ENCODE peak calls at places on chromosomes 13 and 19, in four cellular contexts. S, N, T and Q are unnamed samples.

GRCh38 chr19:12838182-12838890 is at the start of gene MAST1:
- DNase-seq in N (peak), T (no peak), S (peak), Q (no peak)

GRCh38 chr13:99267927-99268326 is 9.7 kb upstream of the GPR18 start:
- DNase-seq in N (no peak), T (no peak), S (no peak), Q (no peak)

GRCh38 chr13:51585234-51585672 is 991 bp downstream of the WDFY2 start:
- DNase-seq in T (no peak), S (peak), N (peak), Q (no peak)

GRCh38 chr13:32983058-32983457 is 33.2 kb upstream of the KL start:
- DNase-seq in T (no peak), S (no peak), N (no peak), Q (no peak)

GRCh38 chr13:88622362-88622973 is 951.3 kb downstream of the SLITRK5 start:
- DNase-seq in T (no peak), S (no peak), N (no peak), Q (no peak)

GRCh38 chr19:571127-571974 is 1.0 kb upstream of the BSG start:
- DNase-seq in S (no peak), N (peak), T (no peak), Q (no peak)

GRCh38 chr13:41917641-41918040 is 43.3 kb downstream of the VWA8 start:
- DNase-seq in S (peak), N (peak), T (no peak), Q (peak)

GRCh38 chr19:16660763-16661479 is at the start of gene TMEM38A:
- DNase-seq in N (peak), T (peak), S (no peak), Q (no peak)

GRCh38 chr19:28074773-28075172 is 1138.2 kb downstream of the UQCRFS1 start:
- DNase-seq in T (no peak), S (no peak), N (no peak), Q (no peak)

GRCh38 chr13:112821340-112822055 is 131.7 kb downstream of the ATP11A start:
- DNase-seq in N (peak), T (no peak), S (no peak), Q (no peak)

DNA sequence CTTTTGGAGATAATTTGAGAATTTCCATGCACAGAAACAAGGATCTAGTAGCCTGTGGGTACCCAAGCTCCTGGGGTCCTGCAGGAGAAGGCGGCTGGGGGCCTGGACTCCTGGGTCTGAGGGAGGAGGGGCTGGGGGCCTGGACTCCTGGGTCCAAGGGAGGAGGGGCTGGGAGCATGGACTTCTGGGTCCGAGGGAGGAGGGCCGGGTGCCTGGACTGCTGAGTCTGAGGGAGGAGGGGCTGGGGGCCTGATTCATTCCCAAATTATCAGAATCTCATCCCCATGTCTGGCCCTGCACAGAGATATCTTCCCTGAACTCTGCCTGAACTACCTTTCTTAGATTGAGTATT is 520 bp upstream of the RDH13 start:
- DNase-seq in N (no peak), S (no peak), T (no peak), Q (no peak)
- H3K4me3 ChIP-seq in N (peak), S (no peak), T (peak), Q (no peak)

GRCh38 chr13:110258876-110259631 is 47.9 kb downstream of the COL4A1 start:
- DNase-seq in S (no peak), T (no peak), N (no peak), Q (no peak)
- TF ChIP-seq CTCF in S (no peak), T (no peak), N (no peak), Q (no peak)

DNA sequence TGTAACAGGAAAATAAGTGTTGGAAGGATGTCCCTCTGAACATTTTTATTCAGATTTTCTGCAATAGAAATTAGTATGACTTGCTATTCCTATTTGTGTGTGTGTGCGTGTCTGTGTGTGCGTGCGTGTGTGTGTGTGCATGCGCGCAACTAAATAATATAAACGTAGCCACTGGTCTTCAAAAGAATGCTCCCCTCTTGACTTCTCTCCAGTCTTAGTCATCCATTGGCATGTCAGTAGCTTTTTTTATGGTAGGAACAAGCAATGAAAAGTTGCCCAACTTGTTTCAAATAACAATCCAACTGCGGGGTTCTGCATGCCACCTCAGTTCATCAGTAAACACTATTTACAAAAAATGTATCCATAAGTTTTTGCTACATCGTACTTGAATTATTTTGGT is 249.6 kb downstream of the GPC6 start:
- DNase-seq in T (no peak), N (peak), S (peak), Q (peak)
- H3K4me3 ChIP-seq in T (no peak), N (no peak), S (no peak), Q (no peak)

GRCh38 chr19:44845286-44845611 is 848 bp upstream of the NECTIN2 start:
- DNase-seq in T (no peak), S (no peak), N (no peak), Q (no peak)

GRCh38 chr19:44847144-44848035 is 1.3 kb downstream of the NECTIN2 start:
- DNase-seq in T (peak), N (peak), S (peak), Q (no peak)

GRCh38 chr19:44848036-44848804 is 2.1 kb downstream of the NECTIN2 start:
- DNase-seq in N (peak), T (no peak), S (peak), Q (no peak)

GRCh38 chr19:44846455-44847143 is 502 bp downstream of the NECTIN2 start:
- DNase-seq in N (peak), T (no peak), S (peak), Q (no peak)

DNA sequence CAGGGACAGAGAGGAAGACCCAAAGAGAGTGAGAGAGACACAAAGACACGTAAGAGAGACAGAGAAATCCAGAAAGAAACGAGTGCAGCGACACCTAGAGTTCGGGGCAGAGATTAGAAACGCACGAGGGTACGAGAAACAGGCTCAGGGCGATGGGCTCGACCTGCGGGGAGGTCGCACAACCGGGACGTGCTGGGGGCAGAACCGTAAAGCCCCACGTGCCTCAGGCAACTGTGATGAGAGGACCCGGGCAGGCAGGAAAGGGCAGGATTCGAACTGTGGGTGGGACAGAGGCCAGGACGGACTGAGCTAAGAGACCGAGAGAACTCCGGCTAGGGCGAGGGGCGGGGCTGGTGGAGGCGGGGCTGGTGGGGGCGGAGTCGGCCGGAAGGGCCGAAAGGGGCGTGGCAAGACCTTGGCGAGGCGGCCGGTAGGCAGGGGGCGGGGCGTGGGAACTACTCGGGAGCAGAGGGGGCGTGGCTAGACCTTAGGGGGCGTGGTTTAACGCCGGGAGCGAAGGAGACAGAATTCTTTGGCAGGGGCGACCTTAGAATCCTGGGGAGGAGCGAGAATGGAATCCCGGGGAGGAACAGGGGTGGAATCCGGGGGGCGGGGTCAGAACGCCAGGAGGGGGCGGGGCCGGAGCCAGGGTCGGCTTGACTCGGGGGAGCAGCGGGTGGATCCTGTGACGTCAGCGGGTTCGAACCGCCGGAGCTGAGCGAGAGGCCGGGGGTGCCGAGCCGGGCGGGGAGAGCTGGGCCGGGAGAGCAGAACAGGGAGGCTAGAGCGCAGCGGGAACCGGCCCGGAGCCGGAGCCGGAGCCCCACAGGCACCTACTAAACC is at the start of gene NECTIN2:
- DNase-seq in N (peak), S (peak), T (peak), Q (peak)
- TF ChIP-seq CTCF in N (peak), S (peak), T (peak), Q (peak)

GRCh38 chr19:54392078-54392477 is 23.2 kb upstream of the TTYH1 start:
- DNase-seq in S (no peak), N (no peak), T (no peak), Q (no peak)

GRCh38 chr19:54393381-54393780 is 21.9 kb upstream of the TTYH1 start:
- DNase-seq in N (no peak), T (no peak), S (no peak), Q (no peak)

GRCh38 chr19:54390942-54391577 is 24.2 kb upstream of the TTYH1 start:
- DNase-seq in N (peak), T (no peak), S (peak), Q (peak)

GRCh38 chr19:54389556-54389955 is 24.8 kb upstream of the LAIR1 start:
- DNase-seq in N (no peak), T (no peak), S (no peak), Q (no peak)

GRCh38 chr19:54391589-54392061 is 23.6 kb upstream of the TTYH1 start:
- DNase-seq in S (no peak), T (no peak), N (peak), Q (no peak)
- H3K4me3 ChIP-seq in S (no peak), T (no peak), N (no peak), Q (no peak)

GRCh38 chr13:75931116-75931515 is 295.0 kb downstream of the LMO7 start:
- DNase-seq in T (no peak), N (no peak), S (no peak), Q (no peak)
- TF ChIP-seq CTCF in T (no peak), N (no peak), S (no peak), Q (no peak)